ENCODE peak calls at places on chromosome 14, in nine cellular contexts. One of them, this sample, is unnamed.

GRCh38 chr14:90381011-90381790 is 15.6 kb upstream of the CALM1 start:
- DNase-seq in ovary: peak; percentile 22
- DNase-seq in stimulated activated CD4-positive, alpha-beta T cell treated with anti-CD3 and anti-CD28 coated beads, Interleukin-4, amount 100 ng/mL, for 1 hour: no peak
- DNase-seq in HT1080: no peak
- DNase-seq in IMR-90: no peak
- DNase-seq in mesothelial cell of epicardium: no peak
- DNase-seq in Caco-2: no peak
- DNase-seq in OCI-LY7: peak; percentile 47
- DNase-seq in NCI-H1092: peak; percentile 53
- DNase-seq in this sample: no peak

GRCh38 chr14:77791225-77791600 is 8.7 kb upstream of the ADCK1 start:
- DNase-seq in OCI-LY7: no peak
- DNase-seq in mesothelial cell of epicardium: no peak
- DNase-seq in Caco-2: no peak
- DNase-seq in IMR-90: no peak
- DNase-seq in ovary: no peak
- DNase-seq in HT1080: no peak
- DNase-seq in stimulated activated CD4-positive, alpha-beta T cell treated with anti-CD3 and anti-CD28 coated beads, Interleukin-4, amount 100 ng/mL, for 1 hour: no peak
- DNase-seq in NCI-H1092: no peak
- DNase-seq in this sample: no peak

GRCh38 chr14:104826197-104826857 is 25.4 kb downstream of the ZBTB42 start:
- DNase-seq in NCI-H1092: peak; percentile 62
- DNase-seq in mesothelial cell of epicardium: peak; percentile 99
- DNase-seq in stimulated activated CD4-positive, alpha-beta T cell treated with anti-CD3 and anti-CD28 coated beads, Interleukin-4, amount 100 ng/mL, for 1 hour: peak; percentile 96
- DNase-seq in OCI-LY7: peak; percentile 73
- DNase-seq in IMR-90: peak; percentile 60
- DNase-seq in ovary: peak; percentile 88
- DNase-seq in HT1080: peak; percentile 52
- DNase-seq in Caco-2: peak; percentile 88
- DNase-seq in this sample: peak; percentile 89

GRCh38 chr14:26286806-26287205 is 311.0 kb downstream of the NOVA1 start:
- DNase-seq in stimulated activated CD4-positive, alpha-beta T cell treated with anti-CD3 and anti-CD28 coated beads, Interleukin-4, amount 100 ng/mL, for 1 hour: no peak
- DNase-seq in Caco-2: no peak
- DNase-seq in mesothelial cell of epicardium: no peak
- DNase-seq in ovary: no peak
- DNase-seq in NCI-H1092: no peak
- DNase-seq in HT1080: no peak
- DNase-seq in OCI-LY7: no peak
- DNase-seq in IMR-90: peak; percentile 38
- DNase-seq in this sample: peak; percentile 20

GRCh38 chr14:38958589-38958988 is 144.4 kb downstream of the SEC23A start:
- DNase-seq in OCI-LY7: no peak
- DNase-seq in mesothelial cell of epicardium: no peak
- DNase-seq in Caco-2: no peak
- DNase-seq in HT1080: no peak
- DNase-seq in IMR-90: no peak
- DNase-seq in ovary: no peak
- DNase-seq in NCI-H1092: no peak
- DNase-seq in stimulated activated CD4-positive, alpha-beta T cell treated with anti-CD3 and anti-CD28 coated beads, Interleukin-4, amount 100 ng/mL, for 1 hour: no peak
- DNase-seq in this sample: no peak

GRCh38 chr14:96811265-96811664 is 14.1 kb downstream of the VRK1 start:
- DNase-seq in HT1080: peak; percentile 55
- DNase-seq in ovary: no peak
- DNase-seq in Caco-2: no peak
- DNase-seq in IMR-90: peak; percentile 82
- DNase-seq in stimulated activated CD4-positive, alpha-beta T cell treated with anti-CD3 and anti-CD28 coated beads, Interleukin-4, amount 100 ng/mL, for 1 hour: no peak
- DNase-seq in mesothelial cell of epicardium: no peak
- DNase-seq in OCI-LY7: no peak
- DNase-seq in NCI-H1092: no peak
- DNase-seq in this sample: no peak

GRCh38 chr14:54189358-54190354 is 207.2 kb upstream of the CDKN3 start:
- DNase-seq in ovary: no peak
- DNase-seq in Caco-2: no peak
- DNase-seq in OCI-LY7: no peak
- DNase-seq in NCI-H1092: no peak
- DNase-seq in IMR-90: peak; percentile 83
- DNase-seq in stimulated activated CD4-positive, alpha-beta T cell treated with anti-CD3 and anti-CD28 coated beads, Interleukin-4, amount 100 ng/mL, for 1 hour: no peak
- DNase-seq in mesothelial cell of epicardium: no peak
- DNase-seq in HT1080: peak; percentile 90
- DNase-seq in this sample: no peak

GRCh38 chr14:59308706-59309105 is 120.2 kb downstream of the DAAM1 start:
- DNase-seq in OCI-LY7: no peak
- DNase-seq in mesothelial cell of epicardium: no peak
- DNase-seq in NCI-H1092: no peak
- DNase-seq in IMR-90: no peak
- DNase-seq in HT1080: no peak
- DNase-seq in ovary: no peak
- DNase-seq in stimulated activated CD4-positive, alpha-beta T cell treated with anti-CD3 and anti-CD28 coated beads, Interleukin-4, amount 100 ng/mL, for 1 hour: no peak
- DNase-seq in Caco-2: no peak
- DNase-seq in this sample: no peak

GRCh38 chr14:90676859-90677258 is 139.4 kb downstream of the TTC7B start:
- DNase-seq in ovary: no peak
- DNase-seq in IMR-90: peak; percentile 66
- DNase-seq in stimulated activated CD4-positive, alpha-beta T cell treated with anti-CD3 and anti-CD28 coated beads, Interleukin-4, amount 100 ng/mL, for 1 hour: no peak
- DNase-seq in Caco-2: no peak
- DNase-seq in NCI-H1092: no peak
- DNase-seq in mesothelial cell of epicardium: no peak
- DNase-seq in OCI-LY7: no peak
- DNase-seq in HT1080: no peak
- DNase-seq in this sample: no peak

GRCh38 chr14:105836730-105837129 is 310.3 kb downstream of the TMEM121 start:
- DNase-seq in HT1080: no peak
- DNase-seq in stimulated activated CD4-positive, alpha-beta T cell treated with anti-CD3 and anti-CD28 coated beads, Interleukin-4, amount 100 ng/mL, for 1 hour: no peak
- DNase-seq in IMR-90: no peak
- DNase-seq in Caco-2: no peak
- DNase-seq in ovary: no peak
- DNase-seq in mesothelial cell of epicardium: no peak
- DNase-seq in OCI-LY7: no peak
- DNase-seq in NCI-H1092: no peak
- DNase-seq in this sample: no peak

GRCh38 chr14:53341324-53341723 is 188.2 kb upstream of the DDHD1 start:
- DNase-seq in NCI-H1092: no peak
- DNase-seq in Caco-2: no peak
- DNase-seq in HT1080: no peak
- DNase-seq in mesothelial cell of epicardium: no peak
- DNase-seq in IMR-90: no peak
- DNase-seq in stimulated activated CD4-positive, alpha-beta T cell treated with anti-CD3 and anti-CD28 coated beads, Interleukin-4, amount 100 ng/mL, for 1 hour: no peak
- DNase-seq in ovary: no peak
- DNase-seq in OCI-LY7: no peak
- DNase-seq in this sample: no peak

GRCh38 chr14:105484069-105484996 is 2.4 kb upstream of the CRIP1 start:
- DNase-seq in ovary: no peak
- DNase-seq in stimulated activated CD4-positive, alpha-beta T cell treated with anti-CD3 and anti-CD28 coated beads, Interleukin-4, amount 100 ng/mL, for 1 hour: peak; percentile 37
- DNase-seq in IMR-90: no peak
- DNase-seq in Caco-2: no peak
- DNase-seq in mesothelial cell of epicardium: no peak
- DNase-seq in HT1080: no peak
- DNase-seq in OCI-LY7: no peak
- DNase-seq in NCI-H1092: no peak
- DNase-seq in this sample: no peak

GRCh38 chr14:50475460-50475859 is 56.9 kb downstream of the MAP4K5 start:
- DNase-seq in ovary: no peak
- DNase-seq in mesothelial cell of epicardium: no peak
- DNase-seq in stimulated activated CD4-positive, alpha-beta T cell treated with anti-CD3 and anti-CD28 coated beads, Interleukin-4, amount 100 ng/mL, for 1 hour: no peak
- DNase-seq in HT1080: no peak
- DNase-seq in OCI-LY7: no peak
- DNase-seq in NCI-H1092: no peak
- DNase-seq in Caco-2: no peak
- DNase-seq in IMR-90: peak; percentile 54
- DNase-seq in this sample: no peak

GRCh38 chr14:89792489-89793366 is 161.8 kb downstream of the EFCAB11 start:
- DNase-seq in Caco-2: no peak
- DNase-seq in IMR-90: peak; percentile 81
- DNase-seq in ovary: no peak
- DNase-seq in NCI-H1092: no peak
- DNase-seq in mesothelial cell of epicardium: no peak
- DNase-seq in OCI-LY7: no peak
- DNase-seq in stimulated activated CD4-positive, alpha-beta T cell treated with anti-CD3 and anti-CD28 coated beads, Interleukin-4, amount 100 ng/mL, for 1 hour: no peak
- DNase-seq in HT1080: no peak
- DNase-seq in this sample: no peak

GRCh38 chr14:103189481-103190470 is 66.5 kb downstream of the TNFAIP2 start:
- DNase-seq in NCI-H1092: no peak
- DNase-seq in mesothelial cell of epicardium: no peak
- DNase-seq in OCI-LY7: no peak
- DNase-seq in stimulated activated CD4-positive, alpha-beta T cell treated with anti-CD3 and anti-CD28 coated beads, Interleukin-4, amount 100 ng/mL, for 1 hour: no peak
- DNase-seq in IMR-90: no peak
- DNase-seq in Caco-2: no peak
- DNase-seq in HT1080: no peak
- DNase-seq in ovary: no peak
- DNase-seq in this sample: no peak

GRCh38 chr14:69807192-69807591 is 10.2 kb upstream of the SLC10A1 start:
- DNase-seq in Caco-2: no peak
- DNase-seq in stimulated activated CD4-positive, alpha-beta T cell treated with anti-CD3 and anti-CD28 coated beads, Interleukin-4, amount 100 ng/mL, for 1 hour: no peak
- DNase-seq in OCI-LY7: no peak
- DNase-seq in NCI-H1092: no peak
- DNase-seq in HT1080: no peak
- DNase-seq in mesothelial cell of epicardium: no peak
- DNase-seq in ovary: no peak
- DNase-seq in IMR-90: no peak
- DNase-seq in this sample: no peak

GRCh38 chr14:76715927-76716200 is 45.4 kb upstream of the VASH1 start:
- DNase-seq in HT1080: no peak
- DNase-seq in Caco-2: no peak
- DNase-seq in OCI-LY7: no peak
- DNase-seq in mesothelial cell of epicardium: no peak
- DNase-seq in ovary: no peak
- DNase-seq in stimulated activated CD4-positive, alpha-beta T cell treated with anti-CD3 and anti-CD28 coated beads, Interleukin-4, amount 100 ng/mL, for 1 hour: no peak
- DNase-seq in IMR-90: no peak
- DNase-seq in NCI-H1092: no peak
- DNase-seq in this sample: no peak

GRCh38 chr14:96253140-96253539 is 2.9 kb upstream of the BDKRB1 start:
- DNase-seq in Caco-2: peak; percentile 65
- DNase-seq in HT1080: peak; percentile 85
- DNase-seq in stimulated activated CD4-positive, alpha-beta T cell treated with anti-CD3 and anti-CD28 coated beads, Interleukin-4, amount 100 ng/mL, for 1 hour: no peak
- DNase-seq in IMR-90: peak; percentile 98
- DNase-seq in mesothelial cell of epicardium: peak; percentile 58
- DNase-seq in OCI-LY7: no peak
- DNase-seq in ovary: no peak
- DNase-seq in NCI-H1092: no peak
- DNase-seq in this sample: no peak

GRCh38 chr14:88983755-88984154 is 159.3 kb downstream of the TTC8 start:
- DNase-seq in OCI-LY7: no peak
- DNase-seq in stimulated activated CD4-positive, alpha-beta T cell treated with anti-CD3 and anti-CD28 coated beads, Interleukin-4, amount 100 ng/mL, for 1 hour: no peak
- DNase-seq in Caco-2: no peak
- DNase-seq in mesothelial cell of epicardium: no peak
- DNase-seq in IMR-90: peak; percentile 97
- DNase-seq in HT1080: peak; percentile 94
- DNase-seq in ovary: no peak
- DNase-seq in NCI-H1092: no peak
- DNase-seq in this sample: no peak

GRCh38 chr14:101037021-101037817 is 133.7 kb upstream of the RTL1 start:
- DNase-seq in Caco-2: peak; percentile 7
- DNase-seq in NCI-H1092: no peak
- DNase-seq in stimulated activated CD4-positive, alpha-beta T cell treated with anti-CD3 and anti-CD28 coated beads, Interleukin-4, amount 100 ng/mL, for 1 hour: no peak
- DNase-seq in OCI-LY7: no peak
- DNase-seq in mesothelial cell of epicardium: no peak
- DNase-seq in IMR-90: no peak
- DNase-seq in ovary: no peak
- DNase-seq in HT1080: no peak
- DNase-seq in this sample: no peak

GRCh38 chr14:95841680-95842079 is 35.0 kb upstream of the TUNAR start:
- DNase-seq in HT1080: no peak
- DNase-seq in mesothelial cell of epicardium: peak; percentile 28
- DNase-seq in ovary: no peak
- DNase-seq in NCI-H1092: no peak
- DNase-seq in OCI-LY7: no peak
- DNase-seq in stimulated activated CD4-positive, alpha-beta T cell treated with anti-CD3 and anti-CD28 coated beads, Interleukin-4, amount 100 ng/mL, for 1 hour: no peak
- DNase-seq in Caco-2: no peak
- DNase-seq in IMR-90: no peak
- DNase-seq in this sample: no peak

GRCh38 chr14:104874571-104875411 is 9.7 kb downstream of the CEP170B start:
- DNase-seq in stimulated activated CD4-positive, alpha-beta T cell treated with anti-CD3 and anti-CD28 coated beads, Interleukin-4, amount 100 ng/mL, for 1 hour: no peak
- DNase-seq in Caco-2: no peak
- DNase-seq in ovary: no peak
- DNase-seq in NCI-H1092: no peak
- DNase-seq in OCI-LY7: no peak
- DNase-seq in mesothelial cell of epicardium: no peak
- DNase-seq in IMR-90: no peak
- DNase-seq in HT1080: no peak
- DNase-seq in this sample: no peak

GRCh38 chr14:99437706-99438105 is 43.0 kb downstream of the SETD3 start:
- DNase-seq in HT1080: no peak
- DNase-seq in OCI-LY7: no peak
- DNase-seq in Caco-2: no peak
- DNase-seq in mesothelial cell of epicardium: no peak
- DNase-seq in IMR-90: no peak
- DNase-seq in stimulated activated CD4-positive, alpha-beta T cell treated with anti-CD3 and anti-CD28 coated beads, Interleukin-4, amount 100 ng/mL, for 1 hour: no peak
- DNase-seq in NCI-H1092: no peak
- DNase-seq in ovary: no peak
- DNase-seq in this sample: no peak

GRCh38 chr14:21454843-21455550 is 926 bp downstream of the CHD8 start:
- DNase-seq in NCI-H1092: no peak
- DNase-seq in ovary: no peak
- DNase-seq in stimulated activated CD4-positive, alpha-beta T cell treated with anti-CD3 and anti-CD28 coated beads, Interleukin-4, amount 100 ng/mL, for 1 hour: no peak
- DNase-seq in OCI-LY7: peak; percentile 36
- DNase-seq in IMR-90: peak; percentile 6
- DNase-seq in HT1080: no peak
- DNase-seq in Caco-2: no peak
- DNase-seq in mesothelial cell of epicardium: no peak
- DNase-seq in this sample: no peak

GRCh38 chr14:22641851-22642250 is 2.3 kb downstream of the OR6J1 start:
- DNase-seq in NCI-H1092: no peak
- DNase-seq in stimulated activated CD4-positive, alpha-beta T cell treated with anti-CD3 and anti-CD28 coated beads, Interleukin-4, amount 100 ng/mL, for 1 hour: no peak
- DNase-seq in Caco-2: no peak
- DNase-seq in OCI-LY7: no peak
- DNase-seq in ovary: no peak
- DNase-seq in IMR-90: no peak
- DNase-seq in HT1080: peak; percentile 25
- DNase-seq in mesothelial cell of epicardium: no peak
- DNase-seq in this sample: no peak

GRCh38 chr14:99619873-99620834 is 16.1 kb upstream of the CCDC85C start:
- DNase-seq in mesothelial cell of epicardium: no peak
- DNase-seq in HT1080: peak; percentile 92
- DNase-seq in NCI-H1092: no peak
- DNase-seq in Caco-2: no peak
- DNase-seq in OCI-LY7: no peak
- DNase-seq in stimulated activated CD4-positive, alpha-beta T cell treated with anti-CD3 and anti-CD28 coated beads, Interleukin-4, amount 100 ng/mL, for 1 hour: no peak
- DNase-seq in ovary: no peak
- DNase-seq in IMR-90: peak; percentile 45
- DNase-seq in this sample: no peak

GRCh38 chr14:83559721-83560120 is 1970.2 kb upstream of the FLRT2 start:
- DNase-seq in IMR-90: peak; percentile 83
- DNase-seq in HT1080: no peak
- DNase-seq in stimulated activated CD4-positive, alpha-beta T cell treated with anti-CD3 and anti-CD28 coated beads, Interleukin-4, amount 100 ng/mL, for 1 hour: no peak
- DNase-seq in mesothelial cell of epicardium: no peak
- DNase-seq in NCI-H1092: no peak
- DNase-seq in ovary: no peak
- DNase-seq in OCI-LY7: no peak
- DNase-seq in Caco-2: no peak
- DNase-seq in this sample: no peak

GRCh38 chr14:28813810-28814209 is 47.2 kb downstream of the FOXG1 start:
- DNase-seq in OCI-LY7: no peak
- DNase-seq in Caco-2: no peak
- DNase-seq in mesothelial cell of epicardium: no peak
- DNase-seq in ovary: no peak
- DNase-seq in HT1080: peak; percentile 30
- DNase-seq in stimulated activated CD4-positive, alpha-beta T cell treated with anti-CD3 and anti-CD28 coated beads, Interleukin-4, amount 100 ng/mL, for 1 hour: no peak
- DNase-seq in NCI-H1092: no peak
- DNase-seq in IMR-90: no peak
- DNase-seq in this sample: no peak

GRCh38 chr14:99518441-99519346 is 37.5 kb downstream of the CCNK start:
- DNase-seq in mesothelial cell of epicardium: peak; percentile 91
- DNase-seq in IMR-90: peak; percentile 32
- DNase-seq in stimulated activated CD4-positive, alpha-beta T cell treated with anti-CD3 and anti-CD28 coated beads, Interleukin-4, amount 100 ng/mL, for 1 hour: peak; percentile 85
- DNase-seq in Caco-2: peak; percentile 74
- DNase-seq in NCI-H1092: peak; percentile 51
- DNase-seq in HT1080: peak; percentile 68
- DNase-seq in ovary: peak; percentile 59
- DNase-seq in OCI-LY7: peak; percentile 72
- DNase-seq in this sample: peak; percentile 21

GRCh38 chr14:94062344-94062904 is 18.6 kb downstream of the DDX24 start:
- DNase-seq in IMR-90: peak; percentile 64
- DNase-seq in NCI-H1092: no peak
- DNase-seq in OCI-LY7: no peak
- DNase-seq in Caco-2: no peak
- DNase-seq in mesothelial cell of epicardium: no peak
- DNase-seq in stimulated activated CD4-positive, alpha-beta T cell treated with anti-CD3 and anti-CD28 coated beads, Interleukin-4, amount 100 ng/mL, for 1 hour: no peak
- DNase-seq in ovary: no peak
- DNase-seq in HT1080: peak; percentile 89
- DNase-seq in this sample: no peak

GRCh38 chr14:86788229-86788628 is 1204.8 kb downstream of the GALC start:
- DNase-seq in Caco-2: no peak
- DNase-seq in mesothelial cell of epicardium: no peak
- DNase-seq in HT1080: peak; percentile 3
- DNase-seq in stimulated activated CD4-positive, alpha-beta T cell treated with anti-CD3 and anti-CD28 coated beads, Interleukin-4, amount 100 ng/mL, for 1 hour: no peak
- DNase-seq in NCI-H1092: no peak
- DNase-seq in ovary: no peak
- DNase-seq in OCI-LY7: no peak
- DNase-seq in IMR-90: peak; percentile 47
- DNase-seq in this sample: no peak